ENCODE peak calls at places on chromosomes 16 and 17, in four cellular contexts. G, I, K and Z are unnamed samples.

GRCh38 chr17:78558181-78558850 is 18.9 kb downstream of the DNAH17 start:
- DNase-seq in G (peak), I (peak), K (peak), Z (no peak)

GRCh38 chr16:81694494-81695285 is 84.4 kb upstream of the PLCG2 start:
- DNase-seq in G (no peak), I (no peak), K (no peak), Z (no peak)

GRCh38 chr16:78127130-78127529 is 27.7 kb downstream of the WWOX start:
- DNase-seq in G (no peak), I (no peak), K (no peak), Z (no peak)

GRCh38 chr17:60664022-60664421 is 13.6 kb upstream of the BCAS3 start:
- DNase-seq in G (no peak), I (no peak), K (no peak), Z (no peak)

GRCh38 chr17:11622468-11622867 is 24.2 kb downstream of the DNAH9 start:
- DNase-seq in G (no peak), I (no peak), K (no peak), Z (no peak)

GRCh38 chr16:35564148-35564547 is 2104.7 kb downstream of the TP53TG3F start:
- DNase-seq in G (no peak), I (no peak), K (no peak), Z (no peak)

GRCh38 chr16:48367443-48368049 is 17.7 kb downstream of the SIAH1 start:
- DNase-seq in G (no peak), I (no peak), K (no peak), Z (no peak)

GRCh38 chr16:65024649-65025243 is 97.1 kb downstream of the CDH11 start:
- DNase-seq in G (no peak), I (no peak), K (no peak), Z (no peak)

GRCh38 chr17:57675427-57675826 is 69.7 kb downstream of the CCDC182 start:
- DNase-seq in G (no peak), I (no peak), K (no peak), Z (no peak)

GRCh38 chr16:51971184-51971583 is 575.8 kb downstream of the TOX3 start:
- DNase-seq in G (no peak), I (peak), K (no peak), Z (no peak)

GRCh38 chr17:3683054-3683511 is 12.9 kb downstream of the P2RX5 start:
- DNase-seq in G (peak), I (peak), K (peak), Z (no peak)

GRCh38 chr17:64920419-64921172 is 1.3 kb upstream of the LRRC37A3 start:
- DNase-seq in G (peak), I (peak), K (no peak), Z (no peak)

GRCh38 chr17:49523706-49524472 is 28.8 kb downstream of the NGFR start:
- DNase-seq in G (no peak), I (no peak), K (no peak), Z (no peak)

GRCh38 chr16:80477838-80478237 is 63.0 kb upstream of the DYNLRB2 start:
- DNase-seq in G (no peak), I (no peak), K (no peak), Z (no peak)

GRCh38 chr16:85963746-85964370 is 64.9 kb downstream of the IRF8 start:
- DNase-seq in G (no peak), I (no peak), K (no peak), Z (no peak)

GRCh38 chr17:79415365-79415764 is 195.5 kb downstream of the RBFOX3 start:
- DNase-seq in G (no peak), I (no peak), K (no peak), Z (no peak)

GRCh38 chr17:70137451-70138230 is 31.7 kb upstream of the KCNJ2 start:
- DNase-seq in G (no peak), I (peak), K (no peak), Z (no peak)

GRCh38 chr17:63841350-63842172 is 924 bp downstream of the SMARCD2 start:
- DNase-seq in G (peak), I (no peak), K (no peak), Z (no peak)

GRCh38 chr17:37502009-37502936 is 12.6 kb downstream of the DUSP14 start:
- DNase-seq in G (peak), I (peak), K (no peak), Z (no peak)

GRCh38 chr17:19671433-19671832 is 22.9 kb downstream of the ALDH3A2 start:
- DNase-seq in G (peak), I (no peak), K (no peak), Z (no peak)
- TF ChIP-seq REST in G (no peak), I (no peak), K (no peak), Z (no peak)

GRCh38 chr17:6779411-6779810 is 3.4 kb downstream of the FBXO39 start:
- DNase-seq in G (no peak), I (no peak), K (no peak), Z (no peak)
- TF ChIP-seq REST in G (no peak), I (no peak), K (no peak), Z (no peak)

DNA sequence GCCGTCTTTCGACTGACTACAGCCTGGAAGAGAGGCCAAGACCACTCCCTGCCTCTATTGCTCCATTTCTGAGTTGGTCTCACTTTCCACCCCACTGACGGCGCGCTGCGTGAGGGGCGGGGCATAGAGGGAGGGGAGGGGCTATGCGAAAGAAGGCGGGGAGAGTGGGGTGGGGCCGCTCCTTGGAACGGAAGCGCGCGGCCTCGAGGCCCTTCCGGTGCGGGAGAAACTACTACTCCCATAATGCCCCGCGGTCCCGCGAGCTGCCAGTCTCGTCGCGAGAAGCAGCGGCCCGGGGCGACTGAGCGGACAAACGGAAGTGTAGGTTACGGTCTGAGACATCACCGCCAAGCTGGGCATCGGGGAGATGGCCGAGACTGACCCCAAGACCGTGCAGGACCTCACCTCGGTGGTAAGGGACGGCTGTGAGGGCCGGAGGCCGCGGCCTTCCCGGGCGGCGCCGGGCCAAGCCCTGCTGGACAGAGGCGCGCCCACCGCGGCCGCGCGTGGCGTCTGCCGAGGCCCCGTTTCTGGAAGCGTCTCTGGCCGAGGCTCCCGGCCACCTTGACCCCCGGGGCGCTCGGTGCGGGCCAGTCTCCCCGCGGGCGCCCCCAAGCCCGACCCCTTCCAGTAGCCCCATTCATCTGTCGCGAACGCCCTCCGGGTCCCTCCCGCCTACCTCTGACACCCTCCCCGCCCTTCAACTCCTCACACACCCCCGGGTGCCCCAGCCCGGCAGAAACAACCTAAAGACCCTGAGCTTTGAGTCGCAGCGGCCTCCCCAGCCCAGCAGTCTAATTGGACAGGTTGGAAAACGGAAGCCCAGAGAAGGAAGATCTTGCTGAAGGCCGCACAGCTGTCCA is at the start of gene HSBP1:
- DNase-seq in G (peak), I (peak), K (peak), Z (peak)
- TF ChIP-seq REST in G (no peak), I (peak), K (no peak), Z (peak)

GRCh38 chr17:1399679-1400512 is at the start of gene YWHAE:
- DNase-seq in G (peak), I (peak), K (peak), Z (peak)
- TF ChIP-seq REST in G (no peak), I (peak), K (no peak), Z (peak)

GRCh38 chr16:22120440-22120839 is 28.1 kb downstream of the VWA3A start:
- DNase-seq in G (no peak), I (no peak), K (no peak), Z (no peak)
- TF ChIP-seq REST in G (no peak), I (no peak), K (no peak), Z (peak)

GRCh38 chr17:33385133-33385532 is 92.0 kb upstream of the ASIC2 start:
- DNase-seq in G (no peak), I (no peak), K (no peak), Z (no peak)
- TF ChIP-seq REST in G (no peak), I (no peak), K (no peak), Z (peak)